ENCODE peak calls at places on chromosomes 12 and 14, in five cellular contexts. N is IMR-90; S is NCI-H1092; X is A549; V is stimulated activated CD4-positive, alpha-beta T cell treated with anti-CD3 and anti-CD28 coated beads, Interleukin-1b, Interleukin-23, amount 100 ng/mL, for 48 hours. I is an unnamed sample.

GRCh38 chr12:49442915-49443314 is 75.7 kb downstream of the SPATS2 start:
- DNase-seq in V (no peak), X (no peak), S (no peak), N (no peak), I (no peak)

GRCh38 chr12:12943589-12944260 is 8.2 kb downstream of the GPRC5D start:
- DNase-seq in X (no peak), S (no peak), N (peak), V (no peak), I (no peak)

GRCh38 chr14:84340938-84341337 is 1189.0 kb upstream of the FLRT2 start:
- DNase-seq in X (no peak), S (no peak), V (no peak), N (peak), I (peak)

GRCh38 chr14:22497671-22498093 is 91.3 kb downstream of the DAD1 start:
- DNase-seq in S (no peak), N (no peak), X (no peak), V (no peak), I (no peak)

GRCh38 chr14:25909361-25909760 is 688.5 kb downstream of the NOVA1 start:
- DNase-seq in S (no peak), V (no peak), N (no peak), X (no peak), I (no peak)

GRCh38 chr14:93219103-93219726 is 12.2 kb downstream of the UBR7 start:
- DNase-seq in N (peak), X (peak), V (peak), S (peak), I (peak)

GRCh38 chr12:62621239-62621638 is 154.6 kb downstream of the MON2 start:
- DNase-seq in X (no peak), V (no peak), S (no peak), N (no peak), I (no peak)

GRCh38 chr12:7905071-7905470 is 30.9 kb downstream of the SLC2A3 start:
- DNase-seq in X (no peak), N (no peak), S (peak), V (no peak), I (peak)

GRCh38 chr12:92745874-92746553 is 43.2 kb downstream of the PLEKHG7 start:
- DNase-seq in N (peak), X (peak), V (no peak), S (peak), I (peak)

GRCh38 chr12:65603428-65604351 is 220.6 kb upstream of the HMGA2 start:
- DNase-seq in V (no peak), N (peak), S (no peak), X (peak), I (peak)

GRCh38 chr12:119695034-119695433 is 27.1 kb downstream of the PRKAB1 start:
- DNase-seq in X (peak), V (no peak), S (no peak), N (no peak), I (peak)

GRCh38 chr14:55107766-55108554 is 21.1 kb upstream of the LGALS3 start:
- DNase-seq in X (peak), S (no peak), N (peak), V (peak), I (peak)

GRCh38 chr12:82326905-82327503 is 31.2 kb downstream of the CCDC59 start:
- DNase-seq in N (peak), S (peak), V (no peak), X (peak), I (peak)

GRCh38 chr12:114397978-114398881 is 7.7 kb downstream of the TBX5 start:
- DNase-seq in N (peak), S (no peak), X (no peak), V (no peak), I (no peak)

GRCh38 chr12:15834575-15834974 is 45.4 kb upstream of the EPS8 start:
- DNase-seq in X (no peak), S (no peak), N (no peak), V (no peak), I (no peak)

GRCh38 chr12:78004451-78005093 is 173.9 kb downstream of the NAV3 start:
- DNase-seq in V (no peak), N (no peak), S (no peak), X (no peak), I (no peak)

GRCh38 chr12:111424189-111424792 is 18.6 kb downstream of the SH2B3 start:
- DNase-seq in N (no peak), S (no peak), X (no peak), V (no peak), I (no peak)

GRCh38 chr14:93941293-93941910 is 14.3 kb downstream of the FAM181A start:
- DNase-seq in N (peak), X (no peak), S (peak), V (no peak), I (peak)

GRCh38 chr12:52426034-52426433 is 8.1 kb downstream of the KRT75 start:
- DNase-seq in X (no peak), V (no peak), N (no peak), S (no peak), I (no peak)

GRCh38 chr14:78950654-78951053 is 780.5 kb downstream of the NRXN3 start:
- DNase-seq in S (no peak), V (no peak), X (no peak), N (peak), I (peak)

GRCh38 chr12:46963977-46964376 is 115.4 kb upstream of the PCED1B start:
- DNase-seq in S (no peak), V (no peak), N (no peak), X (no peak), I (peak)

GRCh38 chr12:109393437-109394345 is 46.0 kb downstream of the MYO1H start:
- DNase-seq in V (peak), X (peak), N (peak), S (peak), I (peak)

GRCh38 chr14:99124482-99125104 is 147.4 kb downstream of the BCL11B start:
- DNase-seq in V (no peak), X (no peak), S (no peak), N (no peak), I (no peak)

GRCh38 chr12:57724936-57725740 is 13.4 kb downstream of the AGAP2 start:
- DNase-seq in N (no peak), X (no peak), S (no peak), V (no peak), I (no peak)

GRCh38 chr12:88496429-88497190 is 83.7 kb downstream of the KITLG start:
- DNase-seq in S (no peak), X (no peak), N (no peak), V (no peak), I (no peak)

GRCh38 chr14:74583689-74584434 is 28.2 kb downstream of the LTBP2 start:
- DNase-seq in S (no peak), V (peak), N (peak), X (peak), I (peak)

GRCh38 chr12:103269962-103270361 is 225.8 kb downstream of the C12orf42 start:
- DNase-seq in S (no peak), N (peak), X (no peak), V (no peak), I (no peak)

GRCh38 chr14:39474416-39474911 is 42.2 kb upstream of the FBXO33 start:
- DNase-seq in X (no peak), N (no peak), S (no peak), V (peak), I (no peak)

GRCh38 chr14:30194769-30195168 is 267.1 kb upstream of the PRKD1 start:
- DNase-seq in N (peak), X (no peak), V (no peak), S (no peak), I (peak)

GRCh38 chr12:55830601-55831406 is 1.4 kb upstream of the DNAJC14 start:
- DNase-seq in S (peak), V (peak), X (peak), N (peak), I (peak)

GRCh38 chr12:131959137-131959536 is 9.4 kb downstream of the EP400 start:
- DNase-seq in S (no peak), N (no peak), X (no peak), V (no peak), I (no peak)

GRCh38 chr14:34060747-34061050 is 109.8 kb upstream of the EGLN3 start:
- DNase-seq in S (no peak), V (no peak), N (no peak), X (no peak), I (no peak)

GRCh38 chr12:53712059-53712643 is 15.1 kb downstream of the CALCOCO1 start:
- DNase-seq in X (no peak), N (no peak), V (no peak), S (no peak), I (no peak)

GRCh38 chr14:85634205-85634604 is 104.3 kb downstream of the FLRT2 start:
- DNase-seq in X (no peak), V (no peak), S (no peak), N (no peak), I (peak)

GRCh38 chr12:5908251-5908650 is 36.8 kb downstream of the ANO2 start:
- DNase-seq in N (no peak), V (no peak), S (no peak), X (no peak), I (no peak)

I was measured in fibroblast of pulmonary artery.